ENCODE peak calls at places on chromosomes 7 and 10, in five cellular contexts. W is HCT116, F is HepG2, S is K562, Z is A549. K is an unnamed sample.

GRCh38 chr10:46286991-46287693 is at the start of gene ANTXRL:
- DNase-seq in W (no peak), F (no peak), S (no peak), Z (no peak), K (no peak)

GRCh38 chr7:82335927-82336326 is 107.7 kb downstream of the CACNA2D1 start:
- DNase-seq in W (no peak), F (no peak), S (peak), Z (no peak), K (peak)

GRCh38 chr10:11525503-11525902 is 85.9 kb downstream of the USP6NL start:
- DNase-seq in W (no peak), F (no peak), S (no peak), Z (no peak), K (no peak)

GRCh38 chr7:130695840-130696239 is 9.5 kb upstream of the TSGA13 start:
- DNase-seq in W (peak), F (peak), S (peak), Z (peak), K (peak)

GRCh38 chr7:141695803-141696289 is 6.1 kb downstream of the DENND11 start:
- DNase-seq in W (no peak), F (peak), S (no peak), Z (no peak), K (no peak)

GRCh38 chr7:112782498-112782897 is 7.7 kb downstream of the TMEM168 start:
- DNase-seq in W (no peak), F (no peak), S (no peak), Z (no peak), K (no peak)

GRCh38 chr7:69676247-69676646 is 78.0 kb downstream of the AUTS2 start:
- DNase-seq in W (no peak), F (no peak), S (no peak), Z (no peak), K (no peak)

GRCh38 chr7:118855290-118855689 is 630.8 kb downstream of the ANKRD7 start:
- DNase-seq in W (no peak), F (no peak), S (no peak), Z (no peak), K (no peak)

GRCh38 chr10:29332761-29333148 is 43.9 kb downstream of the LYZL1 start:
- DNase-seq in W (no peak), F (peak), S (no peak), Z (no peak), K (no peak)

GRCh38 chr7:6546852-6547251 is 4.4 kb downstream of the GRID2IP start:
- DNase-seq in W (peak), F (no peak), S (peak), Z (no peak), K (peak)

GRCh38 chr10:78248651-78249464 is 215.2 kb downstream of the RPS24 start:
- DNase-seq in W (no peak), F (no peak), S (no peak), Z (no peak), K (no peak)

GRCh38 chr7:91876391-91877133 is 3.9 kb downstream of the MTERF1 start:
- DNase-seq in W (no peak), F (no peak), S (peak), Z (peak), K (no peak)

GRCh38 chr7:42534441-42534840 is 297.4 kb upstream of the GLI3 start:
- DNase-seq in W (no peak), F (no peak), S (no peak), Z (no peak), K (no peak)

GRCh38 chr7:36082216-36082615 is 70.8 kb upstream of the EEPD1 start:
- DNase-seq in W (no peak), F (no peak), S (no peak), Z (no peak), K (no peak)

GRCh38 chr7:45100761-45101480 is 10.6 kb downstream of the TBRG4 start:
- DNase-seq in W (no peak), F (no peak), S (no peak), Z (no peak), K (no peak)

GRCh38 chr10:42646692-42647640 is 8.6 kb upstream of the ZNF33B start:
- DNase-seq in W (no peak), F (no peak), S (peak), Z (no peak), K (peak)

GRCh38 chr7:95700917-95701316 is 71.4 kb upstream of the DYNC1I1 start:
- DNase-seq in W (no peak), F (no peak), S (no peak), Z (no peak), K (no peak)

GRCh38 chr10:77351386-77351785 is 286.2 kb downstream of the KCNMA1 start:
- DNase-seq in W (no peak), F (no peak), S (no peak), Z (peak), K (no peak)

GRCh38 chr7:3636131-3636860 is 335.2 kb downstream of the SDK1 start:
- DNase-seq in W (no peak), F (no peak), S (no peak), Z (no peak), K (no peak)

GRCh38 chr7:26863504-26864308 is 684 bp downstream of the SKAP2 start:
- DNase-seq in W (peak), F (peak), S (peak), Z (peak), K (peak)

GRCh38 chr10:88032566-88032965 is 169.1 kb downstream of the PTEN start:
- DNase-seq in W (no peak), F (no peak), S (no peak), Z (no peak), K (no peak)
- H3K4me2 ChIP-seq in W (no peak), F (no peak), S (no peak), Z (no peak), K (no peak)

GRCh38 chr10:74415440-74415839 is 264.4 kb downstream of the ADK start:
- DNase-seq in W (no peak), F (no peak), S (no peak), Z (no peak), K (no peak)

GRCh38 chr10:74419491-74420466 is 268.8 kb downstream of the ADK start:
- DNase-seq in W (peak), F (no peak), S (peak), Z (peak), K (peak)

GRCh38 chr10:74417397-74417796 is 266.4 kb downstream of the ADK start:
- DNase-seq in W (no peak), F (no peak), S (no peak), Z (no peak), K (no peak)

DNA sequence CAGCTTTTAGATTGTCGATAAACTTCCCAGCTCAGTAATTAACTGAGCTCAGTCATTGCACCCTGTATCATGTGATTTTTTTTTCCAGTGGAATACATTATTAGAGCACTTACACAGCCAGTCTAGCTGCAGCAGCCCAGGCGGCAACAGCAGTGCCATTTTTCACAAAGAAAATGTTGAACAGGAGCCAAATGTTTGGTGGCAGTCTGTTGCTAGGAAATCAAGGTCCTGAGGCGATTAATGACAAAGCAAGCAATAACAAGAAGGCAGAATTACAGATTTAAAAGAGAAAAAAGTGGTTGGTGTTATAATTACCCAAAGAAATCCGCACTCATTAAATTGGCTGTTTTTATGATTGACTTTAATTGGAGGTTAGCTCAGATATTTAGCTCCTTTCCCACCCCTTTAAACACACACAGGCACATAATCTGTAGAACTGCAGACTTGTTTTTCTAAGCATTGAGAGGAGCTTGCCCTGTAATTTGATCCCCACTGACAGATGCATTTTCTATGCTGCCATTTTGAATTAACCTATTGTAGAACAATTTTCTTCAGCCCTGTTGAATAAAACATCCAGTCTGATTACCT is 267.4 kb downstream of the ADK start:
- DNase-seq in W (no peak), F (no peak), S (peak), Z (no peak), K (peak)
- TF ChIP-seq REST in W (no peak), F (no peak), S (no peak), Z (no peak), K (no peak)

DNA sequence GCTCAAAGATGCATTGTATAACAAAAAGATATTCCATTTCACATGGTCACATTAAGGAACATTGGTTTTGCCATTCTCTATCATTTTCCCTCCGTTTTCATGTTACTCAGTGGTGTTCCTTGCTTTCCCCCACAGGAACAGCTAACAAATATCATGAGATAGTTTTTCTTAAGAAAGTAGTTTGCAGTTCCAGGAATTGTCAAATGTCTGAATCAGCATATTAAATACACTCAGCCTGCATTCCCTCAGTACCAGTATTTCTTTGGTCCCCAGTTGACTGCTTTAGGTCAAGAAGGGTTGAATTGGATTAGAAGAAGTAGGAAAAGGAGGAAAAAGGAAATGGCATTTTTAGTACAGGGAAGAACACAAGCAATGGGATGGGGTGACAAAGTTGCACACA is 436.6 kb downstream of the TNS3 start:
- DNase-seq in W (no peak), F (no peak), S (peak), Z (no peak), K (no peak)
- H3K4me2 ChIP-seq in W (no peak), F (no peak), S (no peak), Z (no peak), K (no peak)

GRCh38 chr7:101559586-101559985 is 69.5 kb downstream of the MYL10 start:
- DNase-seq in W (no peak), F (no peak), S (no peak), Z (no peak), K (no peak)
- TF ChIP-seq REST in W (no peak), F (no peak), S (no peak), Z (no peak), K (no peak)

GRCh38 chr10:73809061-73809818 is 2.2 kb downstream of the NDST2 start:
- DNase-seq in W (no peak), F (no peak), S (peak), Z (no peak), K (no peak)
- H3K4me2 ChIP-seq in W (peak), F (no peak), S (peak), Z (no peak), K (no peak)

GRCh38 chr7:47147213-47147631 is 434.7 kb downstream of the TNS3 start:
- DNase-seq in W (no peak), F (peak), S (no peak), Z (no peak), K (no peak)
- TF ChIP-seq REST in W (no peak), F (no peak), S (no peak), Z (no peak), K (no peak)

DNA sequence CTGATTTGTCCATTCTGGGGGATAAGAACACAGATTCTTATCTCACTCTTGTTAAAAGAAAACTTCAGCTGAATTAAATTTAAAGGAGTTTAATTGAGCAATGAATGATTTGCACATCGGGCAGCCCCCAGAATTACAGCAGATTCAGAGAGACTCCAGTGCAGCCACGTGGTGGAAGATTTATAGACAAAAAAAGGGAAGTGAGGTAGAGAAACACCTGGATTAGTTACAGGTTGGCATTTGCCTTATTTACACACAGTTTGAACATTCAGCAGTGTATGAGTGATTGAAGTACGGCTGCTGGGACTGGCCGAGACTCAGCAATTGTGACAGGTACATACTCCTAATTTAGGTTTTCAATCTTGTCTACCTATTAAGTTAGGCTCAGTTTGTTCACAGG is 46.5 kb upstream of the FAM20C start:
- DNase-seq in W (no peak), F (no peak), S (no peak), Z (no peak), K (no peak)
- H3K4me2 ChIP-seq in W (no peak), F (no peak), S (no peak), Z (no peak), K (no peak)

DNA sequence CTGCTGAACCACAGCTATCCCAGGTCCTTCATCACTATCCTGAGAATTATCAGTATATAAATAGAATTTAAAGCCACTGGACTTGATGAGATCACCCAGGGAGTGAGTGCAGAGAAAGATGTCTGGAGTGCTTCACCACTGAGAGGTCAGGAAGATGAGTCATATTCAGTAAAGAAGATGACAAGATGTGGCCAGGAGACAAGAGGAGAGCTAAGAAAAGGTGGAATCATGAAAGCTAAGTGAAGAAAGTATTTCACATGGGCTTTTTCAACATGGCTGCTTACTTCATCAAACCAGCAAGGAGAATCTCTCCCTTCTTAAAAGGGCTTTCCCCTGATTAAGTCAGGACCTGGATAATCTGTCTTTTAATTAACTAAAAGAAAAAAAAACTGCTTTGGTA is 9.1 kb upstream of the PRKAR2B start:
- DNase-seq in W (no peak), F (no peak), S (peak), Z (peak), K (no peak)
- TF ChIP-seq REST in W (no peak), F (no peak), S (no peak), Z (no peak), K (no peak)

GRCh38 chr7:159061674-159062212 is 82.9 kb downstream of the VIPR2 start:
- DNase-seq in W (no peak), F (no peak), S (no peak), Z (no peak), K (peak)

GRCh38 chr7:159059629-159060028 is 85.0 kb downstream of the VIPR2 start:
- DNase-seq in W (no peak), F (no peak), S (no peak), Z (no peak), K (no peak)

GRCh38 chr7:159060440-159060839 is 84.2 kb downstream of the VIPR2 start:
- DNase-seq in W (no peak), F (no peak), S (no peak), Z (no peak), K (no peak)

GRCh38 chr7:159062596-159062995 is 82.1 kb downstream of the VIPR2 start:
- DNase-seq in W (no peak), F (no peak), S (peak), Z (no peak), K (no peak)

DNA sequence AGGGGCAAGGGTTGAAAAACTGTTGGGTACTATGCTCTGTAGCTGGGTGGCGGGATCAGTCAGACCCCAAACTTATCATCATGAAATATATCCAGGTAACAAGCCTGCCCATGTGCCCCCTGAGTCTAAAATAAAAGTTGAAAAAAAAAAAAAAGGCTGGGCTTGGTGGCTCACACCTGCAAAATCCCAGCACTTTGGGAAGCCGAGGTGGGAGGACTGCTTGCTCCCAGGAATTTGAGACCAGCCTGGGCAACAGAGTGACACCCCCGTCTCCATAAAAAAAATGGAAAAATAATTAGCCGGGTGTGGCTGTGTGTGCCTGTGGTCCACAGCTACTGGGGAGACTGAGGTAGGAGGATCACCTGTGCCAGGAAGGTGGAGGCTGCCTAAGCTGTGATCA is 83.5 kb downstream of the VIPR2 start:
- DNase-seq in W (no peak), F (no peak), S (no peak), Z (no peak), K (no peak)
- H3K4me2 ChIP-seq in W (no peak), F (no peak), S (no peak), Z (no peak), K (peak)

GRCh38 chr10:104483582-104483981 is 129.9 kb downstream of the CFAP58 start:
- DNase-seq in W (no peak), F (no peak), S (no peak), Z (no peak), K (no peak)
- TF ChIP-seq REST in W (no peak), F (no peak), S (no peak), Z (no peak), K (no peak)